ENCODE peak calls at places on chromosomes 5 and 9, in four cellular contexts. E is cardiac fibroblast, S is NCI-H1436, W is fibroblast of the conjunctiva. Q is an unnamed sample.

GRCh38 chr9:120841930-120842684 is 615 bp downstream of the PSMD5 start:
- DNase-seq in E (no peak), S (no peak), W (no peak), Q (peak; percentile 12)

GRCh38 chr9:70013598-70014196 is 30.0 kb upstream of the MAMDC2 start:
- DNase-seq in E (peak; percentile 54), S (no peak), W (peak; percentile 58), Q (no peak)

GRCh38 chr5:172200476-172200875 is 6.5 kb downstream of the EFCAB9 start:
- DNase-seq in E (no peak), S (no peak), W (no peak), Q (no peak)

GRCh38 chr9:8486095-8486494 is 686.5 kb upstream of the DMAC1 start:
- DNase-seq in E (peak; percentile 10), S (peak; percentile 16), W (peak; percentile 33), Q (no peak)

GRCh38 chr9:90044710-90045151 is 439.9 kb downstream of the GADD45G start:
- DNase-seq in E (no peak), S (peak; percentile 80), W (no peak), Q (no peak)

GRCh38 chr5:110908848-110909247 is 162.7 kb upstream of the TSLP start:
- DNase-seq in E (peak; percentile 7), S (no peak), W (no peak), Q (no peak)

GRCh38 chr9:83754383-83754977 is 46.7 kb upstream of the UBQLN1 start:
- DNase-seq in E (no peak), S (no peak), W (no peak), Q (no peak)

GRCh38 chr5:56202483-56202882 is 30.6 kb downstream of the ANKRD55 start:
- DNase-seq in E (peak; percentile 67), S (no peak), W (no peak), Q (no peak)

GRCh38 chr9:125428060-125428481 is 166.4 kb downstream of the GAPVD1 start:
- DNase-seq in E (peak; percentile 17), S (no peak), W (no peak), Q (peak; percentile 41)

GRCh38 chr5:20307391-20307790 is 319.4 kb upstream of the CDH18 start:
- DNase-seq in E (no peak), S (no peak), W (no peak), Q (no peak)

GRCh38 chr5:71482132-71482531 is 26.7 kb downstream of the BDP1 start:
- DNase-seq in E (peak; percentile 67), S (peak; percentile 8), W (no peak), Q (no peak)

GRCh38 chr5:173689171-173689676 is 72.8 kb upstream of the BOD1 start:
- DNase-seq in E (peak; percentile 21), S (no peak), W (no peak), Q (no peak)

GRCh38 chr5:135010502-135011354 is 23.3 kb downstream of the PITX1 start:
- DNase-seq in E (no peak), S (no peak), W (no peak), Q (no peak)

GRCh38 chr9:37410969-37411785 is 11.3 kb upstream of the GRHPR start:
- DNase-seq in E (peak; percentile 37), S (no peak), W (no peak), Q (no peak)

GRCh38 chr5:159051431-159052281 is 48.1 kb downstream of the EBF1 start:
- DNase-seq in E (peak; percentile 43), S (peak; percentile 15), W (no peak), Q (no peak)

GRCh38 chr9:105432247-105432857 is 15.5 kb upstream of the FSD1L start:
- DNase-seq in E (no peak), S (no peak), W (no peak), Q (no peak)

GRCh38 chr9:31137151-31137849 is 1247.1 kb upstream of the ACO1 start:
- DNase-seq in E (peak; percentile 95), S (no peak), W (peak; percentile 8), Q (peak; percentile 20)

Q was measured in AG08396.